ENCODE peak calls at places on chromosomes 13 and 19, in six cellular contexts. One of them, this sample, is unnamed.

GRCh38 chr19:50770888-50771287 is 624 bp downstream of the GPR32 start:
- DNase-seq in adrenal gland: no peak
- DNase-seq in GM23338: no peak
- DNase-seq in IMR-90: no peak
- DNase-seq in A549: no peak
- DNase-seq in fibroblast of pulmonary artery: no peak
- DNase-seq in this sample: no peak

GRCh38 chr13:113157206-113157928 is 1.1 kb upstream of the PROZ start:
- DNase-seq in adrenal gland: peak; percentile 39
- DNase-seq in GM23338: no peak
- DNase-seq in IMR-90: no peak
- DNase-seq in A549: no peak
- DNase-seq in fibroblast of pulmonary artery: no peak
- DNase-seq in this sample: no peak

GRCh38 chr19:10018219-10018618 is 4.9 kb downstream of the RDH8 start:
- DNase-seq in adrenal gland: no peak
- DNase-seq in GM23338: no peak
- DNase-seq in IMR-90: peak; percentile 87
- DNase-seq in A549: no peak
- DNase-seq in fibroblast of pulmonary artery: no peak
- DNase-seq in this sample: peak; percentile 63

GRCh38 chr19:43777163-43777700 is 3.5 kb downstream of the KCNN4 start:
- DNase-seq in adrenal gland: no peak
- DNase-seq in GM23338: no peak
- DNase-seq in IMR-90: peak; percentile 36
- DNase-seq in A549: no peak
- DNase-seq in fibroblast of pulmonary artery: no peak
- DNase-seq in this sample: peak; percentile 35

GRCh38 chr13:70893832-70894231 is 785.6 kb upstream of the KLHL1 start:
- DNase-seq in adrenal gland: no peak
- DNase-seq in GM23338: peak; percentile 39
- DNase-seq in IMR-90: no peak
- DNase-seq in A549: no peak
- DNase-seq in fibroblast of pulmonary artery: peak; percentile 4
- DNase-seq in this sample: no peak

GRCh38 chr19:16887353-16888265 is 1.2 kb upstream of the F2RL3 start:
- DNase-seq in adrenal gland: no peak
- DNase-seq in GM23338: no peak
- DNase-seq in IMR-90: no peak
- DNase-seq in A549: no peak
- DNase-seq in fibroblast of pulmonary artery: peak; percentile 30
- DNase-seq in this sample: no peak

GRCh38 chr13:24890256-24890655 is 126.3 kb downstream of the RNF17 start:
- DNase-seq in adrenal gland: no peak
- DNase-seq in GM23338: no peak
- DNase-seq in IMR-90: no peak
- DNase-seq in A549: no peak
- DNase-seq in fibroblast of pulmonary artery: no peak
- DNase-seq in this sample: no peak

GRCh38 chr19:54481326-54481930 is 8.3 kb upstream of the CDC42EP5 start:
- DNase-seq in adrenal gland: no peak
- DNase-seq in GM23338: peak; percentile 95
- DNase-seq in IMR-90: peak; percentile 33
- DNase-seq in A549: peak; percentile 67
- DNase-seq in fibroblast of pulmonary artery: peak; percentile 63
- DNase-seq in this sample: peak; percentile 40

GRCh38 chr13:42487221-42487620 is 86.7 kb upstream of the TNFSF11 start:
- DNase-seq in adrenal gland: no peak
- DNase-seq in GM23338: no peak
- DNase-seq in IMR-90: peak; percentile 21
- DNase-seq in A549: no peak
- DNase-seq in fibroblast of pulmonary artery: no peak
- DNase-seq in this sample: no peak

GRCh38 chr19:52993342-52994178 is 20.2 kb upstream of the ERVV-1 start:
- DNase-seq in adrenal gland: peak; percentile 91
- DNase-seq in GM23338: peak; percentile 92
- DNase-seq in IMR-90: peak; percentile 66
- DNase-seq in A549: peak; percentile 13
- DNase-seq in fibroblast of pulmonary artery: peak; percentile 83
- DNase-seq in this sample: peak; percentile 81
- TF ChIP-seq CTCF in adrenal gland: peak; percentile 50
- TF ChIP-seq CTCF in GM23338: peak; percentile 60
- TF ChIP-seq CTCF in IMR-90: peak; percentile 59
- TF ChIP-seq CTCF in A549: no peak
- TF ChIP-seq CTCF in fibroblast of pulmonary artery: peak; percentile 13
- TF ChIP-seq CTCF in this sample: peak; percentile 51

GRCh38 chr13:33283195-33283910 is 2.2 kb downstream of the STARD13 start:
- DNase-seq in adrenal gland: no peak
- DNase-seq in GM23338: no peak
- DNase-seq in IMR-90: no peak
- DNase-seq in A549: no peak
- DNase-seq in fibroblast of pulmonary artery: no peak
- DNase-seq in this sample: peak; percentile 43
- H3K4me3 ChIP-seq in adrenal gland: peak overlapping the region; percentile 72
- H3K4me3 ChIP-seq in GM23338: no peak overlapping the region
- H3K4me3 ChIP-seq in IMR-90: peak overlapping the region; percentile 68
- H3K4me3 ChIP-seq in A549: peak overlapping the region; percentile 51
- H3K4me3 ChIP-seq in fibroblast of pulmonary artery: peak overlapping the region; percentile 95
- H3K4me3 ChIP-seq in this sample: peak overlapping the region; percentile 81

GRCh38 chr13:39329182-39329639 is 273.8 kb downstream of the LHFPL6 start:
- DNase-seq in adrenal gland: no peak
- DNase-seq in GM23338: peak; percentile 59
- DNase-seq in IMR-90: no peak
- DNase-seq in A549: no peak
- DNase-seq in fibroblast of pulmonary artery: peak; percentile 51
- DNase-seq in this sample: peak; percentile 63

GRCh38 chr13:39326471-39326870 is 276.5 kb downstream of the LHFPL6 start:
- DNase-seq in adrenal gland: no peak
- DNase-seq in GM23338: no peak
- DNase-seq in IMR-90: no peak
- DNase-seq in A549: no peak
- DNase-seq in fibroblast of pulmonary artery: peak; percentile 37
- DNase-seq in this sample: no peak

GRCh38 chr13:39324806-39325311 is 278.1 kb downstream of the LHFPL6 start:
- DNase-seq in adrenal gland: no peak
- DNase-seq in GM23338: no peak
- DNase-seq in IMR-90: no peak
- DNase-seq in A549: no peak
- DNase-seq in fibroblast of pulmonary artery: no peak
- DNase-seq in this sample: no peak

GRCh38 chr13:39330504-39330903 is 272.5 kb downstream of the LHFPL6 start:
- DNase-seq in adrenal gland: no peak
- DNase-seq in GM23338: no peak
- DNase-seq in IMR-90: no peak
- DNase-seq in A549: no peak
- DNase-seq in fibroblast of pulmonary artery: no peak
- DNase-seq in this sample: no peak

DNA sequence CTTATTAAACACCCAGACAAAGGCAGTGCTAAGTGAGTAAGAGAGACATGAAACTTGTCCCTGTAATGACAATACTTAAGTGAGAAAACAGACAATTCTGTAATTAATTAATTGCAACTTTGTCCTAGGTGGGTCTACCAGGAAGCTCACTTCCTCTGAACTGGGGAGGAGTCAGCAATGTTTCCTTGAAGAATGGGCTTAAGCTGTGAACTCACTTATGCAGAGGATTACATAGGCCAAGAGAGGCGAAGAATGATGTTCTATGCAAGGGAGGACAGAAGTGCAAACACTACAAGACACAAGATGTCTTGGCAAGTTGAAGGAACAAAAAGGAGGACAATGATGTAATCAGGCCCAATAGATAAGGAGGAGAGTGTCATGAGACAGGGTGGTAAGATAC is 275.9 kb downstream of the LHFPL6 start:
- DNase-seq in adrenal gland: no peak
- DNase-seq in GM23338: no peak
- DNase-seq in IMR-90: no peak
- DNase-seq in A549: no peak
- DNase-seq in fibroblast of pulmonary artery: no peak
- DNase-seq in this sample: no peak
- TF ChIP-seq CTCF in adrenal gland: no peak
- TF ChIP-seq CTCF in GM23338: no peak
- TF ChIP-seq CTCF in IMR-90: no peak
- TF ChIP-seq CTCF in A549: no peak
- TF ChIP-seq CTCF in fibroblast of pulmonary artery: no peak
- TF ChIP-seq CTCF in this sample: no peak

GRCh38 chr19:12799723-12800343 is 1.8 kb downstream of the PRDX2 start:
- DNase-seq in adrenal gland: peak; percentile 54
- DNase-seq in GM23338: no peak
- DNase-seq in IMR-90: no peak
- DNase-seq in A549: no peak
- DNase-seq in fibroblast of pulmonary artery: no peak
- DNase-seq in this sample: no peak
- H3K4me3 ChIP-seq in adrenal gland: no peak overlapping the region
- H3K4me3 ChIP-seq in GM23338: peak overlapping the region; percentile 99
- H3K4me3 ChIP-seq in IMR-90: no peak overlapping the region
- H3K4me3 ChIP-seq in A549: no peak overlapping the region
- H3K4me3 ChIP-seq in fibroblast of pulmonary artery: no peak overlapping the region
- H3K4me3 ChIP-seq in this sample: no peak overlapping the region

GRCh38 chr13:46698015-46698414 is 98.9 kb downstream of the ESD start:
- DNase-seq in adrenal gland: peak; percentile 88
- DNase-seq in GM23338: no peak
- DNase-seq in IMR-90: no peak
- DNase-seq in A549: no peak
- DNase-seq in fibroblast of pulmonary artery: no peak
- DNase-seq in this sample: no peak
- TF ChIP-seq CTCF in adrenal gland: no peak
- TF ChIP-seq CTCF in GM23338: no peak
- TF ChIP-seq CTCF in IMR-90: no peak
- TF ChIP-seq CTCF in A549: no peak
- TF ChIP-seq CTCF in fibroblast of pulmonary artery: no peak
- TF ChIP-seq CTCF in this sample: no peak

GRCh38 chr13:92743992-92744391 is 482.6 kb upstream of the GPC6 start:
- DNase-seq in adrenal gland: no peak
- DNase-seq in GM23338: no peak
- DNase-seq in IMR-90: no peak
- DNase-seq in A549: no peak
- DNase-seq in fibroblast of pulmonary artery: no peak
- DNase-seq in this sample: no peak
- H3K4me3 ChIP-seq in adrenal gland: no peak overlapping the region
- H3K4me3 ChIP-seq in GM23338: no peak overlapping the region
- H3K4me3 ChIP-seq in IMR-90: no peak overlapping the region
- H3K4me3 ChIP-seq in A549: no peak overlapping the region
- H3K4me3 ChIP-seq in fibroblast of pulmonary artery: no peak overlapping the region
- H3K4me3 ChIP-seq in this sample: no peak overlapping the region

DNA sequence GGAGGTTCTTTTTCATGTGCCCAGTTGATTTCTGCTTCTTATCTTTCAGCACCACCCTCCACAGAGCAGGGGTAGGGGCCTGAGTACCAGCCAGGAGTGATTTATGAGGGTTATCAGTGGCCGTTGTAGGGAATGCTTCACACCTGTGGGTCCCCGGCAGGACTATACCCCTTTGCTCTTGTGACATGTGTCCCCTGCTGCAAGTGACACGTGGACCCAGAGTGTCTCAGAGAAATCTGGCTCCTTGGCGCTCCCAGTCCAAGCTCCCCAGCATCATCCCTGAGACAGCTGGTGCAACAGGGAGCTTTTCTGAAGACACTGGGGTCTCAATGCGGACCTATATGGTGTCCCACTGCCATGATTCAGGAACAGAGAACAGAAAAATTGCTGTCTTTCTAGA is 29.7 kb downstream of the SIAH3 start:
- DNase-seq in adrenal gland: no peak
- DNase-seq in GM23338: no peak
- DNase-seq in IMR-90: no peak
- DNase-seq in A549: no peak
- DNase-seq in fibroblast of pulmonary artery: no peak
- DNase-seq in this sample: no peak
- TF ChIP-seq CTCF in adrenal gland: no peak
- TF ChIP-seq CTCF in GM23338: no peak
- TF ChIP-seq CTCF in IMR-90: no peak
- TF ChIP-seq CTCF in A549: no peak
- TF ChIP-seq CTCF in fibroblast of pulmonary artery: no peak
- TF ChIP-seq CTCF in this sample: no peak

GRCh38 chr13:101535192-101535746 is 82.8 kb downstream of the ITGBL1 start:
- DNase-seq in adrenal gland: no peak
- DNase-seq in GM23338: no peak
- DNase-seq in IMR-90: peak; percentile 44
- DNase-seq in A549: no peak
- DNase-seq in fibroblast of pulmonary artery: no peak
- DNase-seq in this sample: peak; percentile 37

GRCh38 chr13:101529419-101529818 is 76.9 kb downstream of the ITGBL1 start:
- DNase-seq in adrenal gland: no peak
- DNase-seq in GM23338: no peak
- DNase-seq in IMR-90: peak; percentile 90
- DNase-seq in A549: no peak
- DNase-seq in fibroblast of pulmonary artery: peak; percentile 61
- DNase-seq in this sample: peak; percentile 88

GRCh38 chr13:101527130-101527529 is 74.7 kb downstream of the ITGBL1 start:
- DNase-seq in adrenal gland: no peak
- DNase-seq in GM23338: no peak
- DNase-seq in IMR-90: peak; percentile 36
- DNase-seq in A549: no peak
- DNase-seq in fibroblast of pulmonary artery: no peak
- DNase-seq in this sample: no peak

GRCh38 chr13:101536079-101536478 is 83.6 kb downstream of the ITGBL1 start:
- DNase-seq in adrenal gland: no peak
- DNase-seq in GM23338: no peak
- DNase-seq in IMR-90: no peak
- DNase-seq in A549: no peak
- DNase-seq in fibroblast of pulmonary artery: no peak
- DNase-seq in this sample: no peak

DNA sequence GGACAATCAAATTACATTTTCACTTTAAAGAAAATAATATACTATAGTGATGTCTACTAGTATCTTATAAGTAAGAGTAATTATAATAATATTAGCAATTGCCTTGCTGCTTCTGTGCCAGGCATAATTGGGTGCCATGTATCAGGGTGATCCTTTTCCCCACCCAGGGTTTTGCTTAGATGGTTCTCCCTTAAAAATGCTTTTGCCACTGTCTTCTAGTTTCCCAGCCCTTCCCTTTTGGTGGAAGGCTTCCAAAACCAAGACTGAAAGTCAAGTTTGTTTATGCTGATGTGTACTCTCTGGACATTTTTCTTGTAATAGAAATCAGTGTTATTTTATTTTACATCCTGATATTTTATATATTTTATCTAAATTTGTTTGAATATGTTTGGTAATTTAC is 77.8 kb downstream of the ITGBL1 start:
- DNase-seq in adrenal gland: no peak
- DNase-seq in GM23338: no peak
- DNase-seq in IMR-90: peak; percentile 39
- DNase-seq in A549: no peak
- DNase-seq in fibroblast of pulmonary artery: no peak
- DNase-seq in this sample: no peak
- H3K4me3 ChIP-seq in adrenal gland: no peak overlapping the region
- H3K4me3 ChIP-seq in GM23338: no peak overlapping the region
- H3K4me3 ChIP-seq in IMR-90: no peak overlapping the region
- H3K4me3 ChIP-seq in A549: no peak overlapping the region
- H3K4me3 ChIP-seq in fibroblast of pulmonary artery: no peak overlapping the region
- H3K4me3 ChIP-seq in this sample: no peak overlapping the region

This sample was measured in cardiac fibroblast.